ENCODE peak calls at places on chromosome 12, in five cellular contexts. K is right cardiac atrium; U is pancreas; H is left ventricle myocardium inferior; C is activated CD4-positive, alpha-beta T cell treated with anti-CD3 and anti-CD28 coated beads, Interleukin-2, amount 10 ng/mL, durations not matched to agents 7 days and 5 days. W is an unnamed sample.

GRCh38 chr12:100268835-100269564 is 2.0 kb downstream of the SCYL2 start:
- DNase-seq in C (no peak), U (no peak), H (no peak), K (no peak), W (peak)

GRCh38 chr12:103672401-103673119 is 85.5 kb downstream of the STAB2 start:
- DNase-seq in U (no peak), C (no peak), H (no peak), K (no peak), W (no peak)

GRCh38 chr12:40566246-40566645 is 126.0 kb upstream of the CNTN1 start:
- DNase-seq in C (no peak), H (no peak), K (no peak), U (no peak), W (no peak)

GRCh38 chr12:11697670-11698387 is 48.4 kb downstream of the ETV6 start:
- DNase-seq in U (no peak), H (no peak), K (no peak), C (no peak), W (no peak)

GRCh38 chr12:53147653-53148052 is 32.9 kb upstream of the ZNF740 start:
- DNase-seq in H (no peak), U (no peak), C (no peak), K (no peak), W (no peak)

GRCh38 chr12:124273630-124274029 is 21.3 kb upstream of the RFLNA start:
- DNase-seq in H (no peak), C (no peak), K (no peak), U (no peak), W (peak)

GRCh38 chr12:124279846-124280360 is 15.0 kb upstream of the RFLNA start:
- DNase-seq in U (no peak), C (no peak), H (no peak), K (no peak), W (no peak)

GRCh38 chr12:105091495-105092206 is 7.4 kb upstream of the ALDH1L2 start:
- DNase-seq in C (no peak), K (no peak), U (no peak), H (no peak), W (no peak)

GRCh38 chr12:75938189-75938588 is 93.4 kb downstream of the PHLDA1 start:
- DNase-seq in U (no peak), K (no peak), C (no peak), H (no peak), W (peak)

GRCh38 chr12:81859521-81859920 is 100.4 kb upstream of the PPFIA2 start:
- DNase-seq in H (no peak), C (no peak), K (no peak), U (no peak), W (no peak)

GRCh38 chr12:67426067-67426466 is 156.9 kb downstream of the CAND1 start:
- DNase-seq in U (peak), C (no peak), K (no peak), H (no peak), W (no peak)

GRCh38 chr12:46560078-46560477 is 187.5 kb upstream of the SLC38A2 start:
- DNase-seq in K (no peak), H (no peak), C (no peak), U (no peak), W (no peak)

GRCh38 chr12:115691123-115691522 is 586.4 kb downstream of the MED13L start:
- DNase-seq in K (no peak), H (no peak), C (no peak), U (no peak), W (no peak)

GRCh38 chr12:84842406-84843013 is 70.1 kb downstream of the SLC6A15 start:
- DNase-seq in K (no peak), C (peak), H (no peak), U (no peak), W (peak)

GRCh38 chr12:21828111-21828775 is 53.7 kb upstream of the KCNJ8 start:
- DNase-seq in C (no peak), U (no peak), H (no peak), K (no peak), W (no peak)

GRCh38 chr12:19945559-19946485 is 422.5 kb upstream of the PDE3A start:
- DNase-seq in H (no peak), U (no peak), C (no peak), K (no peak), W (no peak)

GRCh38 chr12:117166107-117166506 is 24.2 kb downstream of the FBXO21 start:
- DNase-seq in H (no peak), C (no peak), U (no peak), K (no peak), W (no peak)

GRCh38 chr12:11904124-11904523 is 166.6 kb upstream of the BCL2L14 start:
- DNase-seq in H (no peak), K (no peak), U (no peak), C (no peak), W (no peak)

GRCh38 chr12:93054021-93054420 is 124.9 kb upstream of the EEA1 start:
- DNase-seq in K (no peak), U (no peak), C (no peak), H (no peak), W (no peak)

GRCh38 chr12:12812163-12812562 is 983 bp upstream of the DDX47 start:
- DNase-seq in K (no peak), U (no peak), C (no peak), H (no peak), W (no peak)

GRCh38 chr12:91210144-91210543 is 27.5 kb upstream of the DCN start:
- DNase-seq in K (no peak), U (no peak), C (no peak), H (no peak), W (no peak)

GRCh38 chr12:123897221-123897620 is 75.4 kb downstream of the CCDC92 start:
- DNase-seq in H (no peak), K (no peak), U (no peak), C (no peak), W (no peak)

GRCh38 chr12:69966409-69966808 is 141.4 kb downstream of the MYRFL start:
- DNase-seq in H (peak), K (peak), C (no peak), U (no peak), W (no peak)

GRCh38 chr12:12608557-12608957 is 3.1 kb upstream of the CREBL2 start:
- DNase-seq in H (no peak), K (no peak), U (no peak), C (peak), W (peak)

GRCh38 chr12:54311091-54311490 is 10.3 kb upstream of the NFE2 start:
- DNase-seq in U (no peak), H (no peak), C (no peak), K (no peak), W (no peak)

GRCh38 chr12:87656311-87656710 is 372.9 kb downstream of the C12orf50 start:
- DNase-seq in K (no peak), H (no peak), C (no peak), U (no peak), W (no peak)

GRCh38 chr12:117097159-117097558 is 2.1 kb downstream of the TESC start:
- DNase-seq in H (no peak), U (no peak), K (no peak), C (no peak), W (no peak)

GRCh38 chr12:32702470-32702869 is 23.4 kb downstream of the DNM1L start:
- DNase-seq in K (no peak), U (no peak), H (no peak), C (no peak), W (no peak)

GRCh38 chr12:570949-571794 is 92.1 kb downstream of the NINJ2 start:
- DNase-seq in U (no peak), C (no peak), H (peak), K (peak), W (no peak)

GRCh38 chr12:30695327-30696102 is at the start of gene IPO8:
- DNase-seq in H (peak), U (peak), C (peak), K (peak), W (peak)

GRCh38 chr12:53195516-53196420 is 11.3 kb downstream of the ITGB7 start:
- DNase-seq in K (no peak), H (no peak), U (no peak), C (no peak), W (no peak)

GRCh38 chr12:20483776-20484175 is 115.4 kb downstream of the PDE3A start:
- DNase-seq in U (no peak), H (no peak), C (no peak), K (no peak), W (no peak)

GRCh38 chr12:10365716-10366433 is 24.0 kb downstream of the KLRK1 start:
- DNase-seq in H (no peak), U (no peak), C (no peak), K (no peak), W (peak)

GRCh38 chr12:1812650-1813302 is 7.6 kb upstream of the LRTM2 start:
- DNase-seq in C (no peak), H (no peak), U (no peak), K (peak), W (no peak)